ENCODE peak calls at places on chromosomes 6 and 20, in seven cellular contexts. P is CD8-positive, alpha-beta memory T cell; M is effector CD4-positive, alpha-beta T cell; R is right lobe of liver; O is CD4-positive, alpha-beta T cell; Y is NCI-H345; S is WTC11. T is an unnamed sample.

GRCh38 chr6:45432944-45433343 is 55.2 kb upstream of the SUPT3H start:
- DNase-seq in P (no peak), M (no peak), R (no peak), O (no peak), Y (no peak), S (no peak), T (peak)

GRCh38 chr6:169252805-169253189 is 849 bp downstream of the THBS2 start:
- DNase-seq in P (no peak), M (no peak), R (no peak), O (no peak), Y (peak), S (peak), T (peak)

GRCh38 chr20:9923648-9924047 is 84.8 kb upstream of the PAK5 start:
- DNase-seq in P (no peak), M (no peak), R (no peak), O (no peak), Y (no peak), S (no peak), T (no peak)

GRCh38 chr6:31575335-31575901 is at the start of gene TNF:
- DNase-seq in P (peak), M (peak), R (peak), O (no peak), Y (no peak), S (no peak), T (peak)

GRCh38 chr6:141956046-141956761 is 176.5 kb upstream of the GJE1 start:
- DNase-seq in P (no peak), M (no peak), R (peak), O (no peak), Y (peak), S (no peak), T (peak)

GRCh38 chr6:79420054-79420453 is 117.2 kb downstream of the LCA5 start:
- DNase-seq in P (no peak), M (no peak), R (no peak), O (no peak), Y (peak), S (no peak), T (no peak)

GRCh38 chr6:144478487-144478886 is 193.4 kb downstream of the UTRN start:
- DNase-seq in P (no peak), M (no peak), R (peak), O (no peak), Y (no peak), S (no peak), T (no peak)

GRCh38 chr20:45258669-45259068 is 4.3 kb upstream of the SLPI start:
- DNase-seq in P (no peak), M (no peak), R (no peak), O (no peak), Y (no peak), S (no peak), T (no peak)

GRCh38 chr6:6885521-6886088 is 222.2 kb upstream of the RREB1 start:
- DNase-seq in P (no peak), M (no peak), R (peak), O (no peak), Y (no peak), S (no peak), T (no peak)

GRCh38 chr20:4593149-4593525 is 128.6 kb upstream of the PRND start:
- DNase-seq in P (no peak), M (no peak), R (no peak), O (no peak), Y (no peak), S (no peak), T (no peak)

GRCh38 chr20:5480824-5481600 is 164.3 kb upstream of the PROKR2 start:
- DNase-seq in P (no peak), M (no peak), R (no peak), O (no peak), Y (peak), S (no peak), T (no peak)

GRCh38 chr20:51750037-51750769 is 18.0 kb downstream of the ATP9A start:
- DNase-seq in P (no peak), M (no peak), R (peak), O (no peak), Y (peak), S (no peak), T (no peak)

GRCh38 chr20:47583551-47583950 is 81.9 kb downstream of the NCOA3 start:
- DNase-seq in P (no peak), M (no peak), R (no peak), O (no peak), Y (no peak), S (no peak), T (no peak)

GRCh38 chr6:32244270-32244669 is 20.4 kb upstream of the NOTCH4 start:
- DNase-seq in P (no peak), M (no peak), R (no peak), O (no peak), Y (no peak), S (no peak), T (no peak)

GRCh38 chr6:161743526-161744196 is 469.8 kb upstream of the AGPAT4 start:
- DNase-seq in P (no peak), M (no peak), R (no peak), O (no peak), Y (no peak), S (no peak), T (no peak)

GRCh38 chr6:3504938-3505735 is 48.3 kb upstream of the SLC22A23 start:
- DNase-seq in P (no peak), M (no peak), R (no peak), O (no peak), Y (no peak), S (no peak), T (no peak)

GRCh38 chr6:155341130-155341828 is 27.0 kb upstream of the TFB1M start:
- DNase-seq in P (no peak), M (no peak), R (no peak), O (no peak), Y (no peak), S (no peak), T (no peak)

GRCh38 chr6:80022803-80023202 is 18.4 kb downstream of the TTK start:
- DNase-seq in P (no peak), M (no peak), R (no peak), O (no peak), Y (no peak), S (no peak), T (no peak)

GRCh38 chr20:37406010-37406998 is 60.4 kb downstream of the SRC start:
- DNase-seq in P (no peak), M (no peak), R (peak), O (no peak), Y (peak), S (peak), T (peak)

GRCh38 chr6:12062605-12063004 is 50.5 kb downstream of the HIVEP1 start:
- DNase-seq in P (no peak), M (no peak), R (no peak), O (no peak), Y (no peak), S (no peak), T (no peak)

GRCh38 chr6:158488065-158488464 is 71.8 kb upstream of the TMEM181 start:
- DNase-seq in P (no peak), M (no peak), R (no peak), O (no peak), Y (no peak), S (no peak), T (no peak)

GRCh38 chr20:42027746-42028268 is 409.6 kb upstream of the CHD6 start:
- DNase-seq in P (no peak), M (no peak), R (no peak), O (no peak), Y (peak), S (no peak), T (peak)

T was measured in A673.